ENCODE peak calls at places on chromosome 10, in seven cellular contexts. A, M, R, B, V, O and E are unnamed samples.

GRCh38 chr10:74177140-74177677 is 26.2 kb downstream of the ADK start:
- DNase-seq in B (no peak), V (peak; percentile 25), O (peak; percentile 77), A (no peak), R (no peak), M (peak; percentile 48), E (no peak)

GRCh38 chr10:29479081-29479917 is 155.5 kb downstream of the SVIL start:
- DNase-seq in M (peak; percentile 54), O (no peak), V (no peak), A (no peak), R (no peak), B (no peak), E (no peak)

GRCh38 chr10:130044067-130045061 is 66.3 kb downstream of the C10orf143 start:
- DNase-seq in O (no peak), M (no peak), A (no peak), V (no peak), R (no peak), B (no peak), E (no peak)

GRCh38 chr10:119290301-119291036 is 83.1 kb downstream of the GRK5 start:
- DNase-seq in V (no peak), A (no peak), B (no peak), R (no peak), M (no peak), O (no peak), E (no peak)

GRCh38 chr10:133388973-133389818 is 4.8 kb upstream of the MTG1 start:
- DNase-seq in R (no peak), B (no peak), O (no peak), A (no peak), M (peak; percentile 98), V (no peak), E (peak; percentile 47)

GRCh38 chr10:412109-412508 is 276.9 kb downstream of the ZMYND11 start:
- DNase-seq in M (peak; percentile 50), A (no peak), R (no peak), O (no peak), V (no peak), B (no peak), E (no peak)

GRCh38 chr10:131017566-131018285 is 293.8 kb downstream of the TCERG1L start:
- DNase-seq in A (no peak), O (no peak), M (no peak), V (no peak), R (no peak), B (no peak), E (no peak)

GRCh38 chr10:29266641-29267040 is 22.2 kb upstream of the LYZL1 start:
- DNase-seq in A (peak; percentile 48), O (no peak), R (no peak), M (no peak), B (no peak), V (no peak), E (no peak)

GRCh38 chr10:71014021-71014782 is 125.8 kb upstream of the PCBD1 start:
- DNase-seq in O (no peak), A (no peak), V (no peak), M (no peak), B (no peak), R (no peak), E (no peak)

GRCh38 chr10:124138195-124138882 is 44.9 kb upstream of the CHST15 start:
- DNase-seq in V (no peak), R (no peak), A (no peak), B (no peak), O (no peak), M (no peak), E (no peak)

GRCh38 chr10:118940386-118940785 is 89.1 kb upstream of the NANOS1 start:
- DNase-seq in R (no peak), B (no peak), M (no peak), O (no peak), V (no peak), A (no peak), E (no peak)

GRCh38 chr10:123795196-123795780 is 96.3 kb downstream of the CPXM2 start:
- DNase-seq in V (no peak), O (no peak), R (no peak), M (no peak), A (no peak), B (no peak), E (no peak)

GRCh38 chr10:34707656-34708055 is 107.4 kb downstream of the PARD3 start:
- DNase-seq in R (no peak), A (no peak), O (no peak), V (no peak), M (no peak), B (no peak), E (no peak)

GRCh38 chr10:82358486-82359097 is 483.6 kb downstream of the NRG3 start:
- DNase-seq in B (no peak), O (no peak), R (no peak), M (no peak), A (no peak), V (no peak), E (no peak)

GRCh38 chr10:78756604-78757442 is 311.9 kb upstream of the ZMIZ1 start:
- DNase-seq in V (no peak), B (peak; percentile 90), R (no peak), O (no peak), A (peak; percentile 90), M (no peak), E (no peak)

GRCh38 chr10:72084094-72084459 is 4.3 kb downstream of the SPOCK2 start:
- DNase-seq in V (peak; percentile 54), O (no peak), M (no peak), B (no peak), A (no peak), R (peak; percentile 44), E (peak; percentile 70)

GRCh38 chr10:118308664-118309063 is 33.5 kb downstream of the FAM204A start:
- DNase-seq in B (no peak), O (no peak), A (no peak), M (no peak), V (no peak), R (no peak), E (no peak)

GRCh38 chr10:905503-905902 is 26.0 kb downstream of the LARP4B start:
- DNase-seq in B (no peak), V (no peak), O (no peak), M (no peak), A (no peak), R (no peak), E (no peak)

GRCh38 chr10:23280420-23281043 is 64.1 kb downstream of the C10orf67 start:
- DNase-seq in R (no peak), A (no peak), O (no peak), M (no peak), V (no peak), B (no peak), E (no peak)

GRCh38 chr10:72567884-72568283 is 58.0 kb downstream of the MICU1 start:
- DNase-seq in A (no peak), B (no peak), V (no peak), M (peak; percentile 14), R (no peak), O (peak; percentile 29), E (no peak)

GRCh38 chr10:100791254-100792058 is 46.1 kb downstream of the PAX2 start:
- DNase-seq in V (no peak), A (no peak), R (no peak), M (no peak), O (no peak), B (no peak), E (no peak)

GRCh38 chr10:21293518-21294356 is 231.7 kb downstream of the SKIDA1 start:
- DNase-seq in M (no peak), A (no peak), V (no peak), O (no peak), B (no peak), R (no peak), E (no peak)

GRCh38 chr10:11797281-11797680 is 25.9 kb upstream of the PROSER2 start:
- DNase-seq in B (no peak), R (no peak), O (no peak), V (no peak), A (no peak), M (no peak), E (no peak)

GRCh38 chr10:3779146-3779707 is 5.8 kb downstream of the KLF6 start:
- DNase-seq in R (no peak), A (no peak), M (no peak), B (no peak), V (no peak), O (no peak), E (no peak)

GRCh38 chr10:102419561-102420442 is 834 bp upstream of the FBXL15 start:
- DNase-seq in V (peak; percentile 65), M (peak; percentile 47), O (peak; percentile 80), R (peak; percentile 30), B (no peak), A (no peak), E (peak; percentile 75)

GRCh38 chr10:116648903-116649302 is 28.1 kb downstream of the PNLIPRP2 start:
- DNase-seq in R (no peak), B (no peak), O (no peak), A (no peak), M (no peak), V (no peak), E (no peak)

GRCh38 chr10:10259013-10259412 is 758.7 kb upstream of the CELF2 start:
- DNase-seq in M (no peak), R (no peak), A (no peak), B (no peak), V (no peak), O (no peak), E (no peak)

GRCh38 chr10:43201545-43202131 is 63.4 kb downstream of the CSGALNACT2 start:
- DNase-seq in A (no peak), V (no peak), B (no peak), R (no peak), M (no peak), O (no peak), E (no peak)

GRCh38 chr10:103127241-103127640 is 65.8 kb downstream of the NT5C2 start:
- DNase-seq in B (no peak), R (no peak), V (no peak), M (no peak), A (no peak), O (no peak), E (no peak)

GRCh38 chr10:125396651-125397050 is 236.3 kb upstream of the CTBP2 start:
- DNase-seq in R (no peak), A (no peak), V (no peak), O (no peak), B (peak; percentile 10), M (no peak), E (no peak)

GRCh38 chr10:51691135-51691534 is 8.3 kb downstream of the CSTF2T start:
- DNase-seq in R (no peak), V (no peak), B (no peak), M (no peak), A (no peak), O (peak; percentile 52), E (no peak)

GRCh38 chr10:72062341-72062740 is 26.0 kb downstream of the SPOCK2 start:
- DNase-seq in R (no peak), V (no peak), B (no peak), M (no peak), O (no peak), A (no peak), E (no peak)

GRCh38 chr10:22655312-22655973 is 58.9 kb downstream of the PIP4K2A start:
- DNase-seq in R (peak; percentile 85), M (peak; percentile 79), B (peak; percentile 44), O (peak; percentile 15), A (peak; percentile 62), V (peak; percentile 25), E (peak; percentile 69)